ENCODE peak calls at places on chromosomes 3 and 15, in ten cellular contexts. One of them, this sample, is unnamed.

GRCh38 chr3:55267206-55267930 is 219.7 kb downstream of the WNT5A start:
- DNase-seq in endodermal cell: no peak
- DNase-seq in MM.1S: no peak
- DNase-seq in gastrocnemius medialis: no peak
- DNase-seq in fibroblast of lung: peak; percentile 50
- DNase-seq in RWPE1: no peak
- DNase-seq in brain microvascular endothelial cell: no peak
- DNase-seq in left ventricle myocardium inferior: no peak
- DNase-seq in Caco-2: no peak
- DNase-seq in dorsolateral prefrontal cortex: no peak
- DNase-seq in this sample: no peak

GRCh38 chr15:99683000-99683670 is 50.1 kb downstream of the LYSMD4 start:
- DNase-seq in Caco-2: no peak
- DNase-seq in MM.1S: no peak
- DNase-seq in gastrocnemius medialis: no peak
- DNase-seq in RWPE1: no peak
- DNase-seq in fibroblast of lung: peak; percentile 81
- DNase-seq in left ventricle myocardium inferior: no peak
- DNase-seq in brain microvascular endothelial cell: no peak
- DNase-seq in endodermal cell: no peak
- DNase-seq in dorsolateral prefrontal cortex: no peak
- DNase-seq in this sample: no peak

GRCh38 chr15:60464836-60465630 is 13.9 kb downstream of the ICE2 start:
- DNase-seq in brain microvascular endothelial cell: peak; percentile 29
- DNase-seq in fibroblast of lung: peak; percentile 47
- DNase-seq in endodermal cell: peak; percentile 47
- DNase-seq in left ventricle myocardium inferior: no peak
- DNase-seq in gastrocnemius medialis: no peak
- DNase-seq in dorsolateral prefrontal cortex: no peak
- DNase-seq in RWPE1: no peak
- DNase-seq in Caco-2: no peak
- DNase-seq in MM.1S: no peak
- DNase-seq in this sample: no peak

GRCh38 chr3:32815812-32816438 is 1.9 kb upstream of the TRIM71 start:
- DNase-seq in endodermal cell: peak; percentile 80
- DNase-seq in fibroblast of lung: no peak
- DNase-seq in RWPE1: no peak
- DNase-seq in left ventricle myocardium inferior: no peak
- DNase-seq in gastrocnemius medialis: no peak
- DNase-seq in dorsolateral prefrontal cortex: no peak
- DNase-seq in MM.1S: no peak
- DNase-seq in Caco-2: peak; percentile 31
- DNase-seq in brain microvascular endothelial cell: no peak
- DNase-seq in this sample: no peak

GRCh38 chr3:61669676-61670299 is 108.4 kb downstream of the PTPRG start:
- DNase-seq in endodermal cell: no peak
- DNase-seq in left ventricle myocardium inferior: peak; percentile 34
- DNase-seq in fibroblast of lung: peak; percentile 33
- DNase-seq in dorsolateral prefrontal cortex: no peak
- DNase-seq in brain microvascular endothelial cell: no peak
- DNase-seq in gastrocnemius medialis: peak; percentile 57
- DNase-seq in MM.1S: peak; percentile 92
- DNase-seq in RWPE1: no peak
- DNase-seq in Caco-2: no peak
- DNase-seq in this sample: no peak

GRCh38 chr3:39213613-39214012 is 21.2 kb upstream of the XIRP1 start:
- DNase-seq in brain microvascular endothelial cell: no peak
- DNase-seq in dorsolateral prefrontal cortex: no peak
- DNase-seq in MM.1S: no peak
- DNase-seq in fibroblast of lung: no peak
- DNase-seq in endodermal cell: no peak
- DNase-seq in gastrocnemius medialis: no peak
- DNase-seq in left ventricle myocardium inferior: no peak
- DNase-seq in RWPE1: no peak
- DNase-seq in Caco-2: no peak
- DNase-seq in this sample: no peak

GRCh38 chr3:170909129-170909903 is 879 bp upstream of the EIF5A2 start:
- DNase-seq in MM.1S: no peak
- DNase-seq in gastrocnemius medialis: no peak
- DNase-seq in RWPE1: peak; percentile 91
- DNase-seq in fibroblast of lung: peak; percentile 97
- DNase-seq in left ventricle myocardium inferior: no peak
- DNase-seq in dorsolateral prefrontal cortex: no peak
- DNase-seq in endodermal cell: no peak
- DNase-seq in Caco-2: peak; percentile 57
- DNase-seq in brain microvascular endothelial cell: peak; percentile 78
- DNase-seq in this sample: no peak

GRCh38 chr3:137770821-137771399 is 6.8 kb downstream of the SOX14 start:
- DNase-seq in Caco-2: no peak
- DNase-seq in dorsolateral prefrontal cortex: no peak
- DNase-seq in RWPE1: no peak
- DNase-seq in brain microvascular endothelial cell: no peak
- DNase-seq in endodermal cell: peak; percentile 83
- DNase-seq in gastrocnemius medialis: no peak
- DNase-seq in left ventricle myocardium inferior: no peak
- DNase-seq in MM.1S: no peak
- DNase-seq in fibroblast of lung: no peak
- DNase-seq in this sample: no peak

GRCh38 chr15:80970018-80970657 is 19.5 kb downstream of the MESD start:
- DNase-seq in Caco-2: peak; percentile 77
- DNase-seq in RWPE1: peak; percentile 70
- DNase-seq in MM.1S: peak; percentile 54
- DNase-seq in left ventricle myocardium inferior: peak; percentile 42
- DNase-seq in dorsolateral prefrontal cortex: peak; percentile 64
- DNase-seq in endodermal cell: peak; percentile 85
- DNase-seq in brain microvascular endothelial cell: peak; percentile 55
- DNase-seq in fibroblast of lung: no peak
- DNase-seq in gastrocnemius medialis: no peak
- DNase-seq in this sample: peak; percentile 46

GRCh38 chr15:93152264-93152884 is 63.4 kb upstream of the RGMA start:
- DNase-seq in brain microvascular endothelial cell: no peak
- DNase-seq in gastrocnemius medialis: no peak
- DNase-seq in endodermal cell: no peak
- DNase-seq in RWPE1: no peak
- DNase-seq in dorsolateral prefrontal cortex: no peak
- DNase-seq in left ventricle myocardium inferior: no peak
- DNase-seq in MM.1S: no peak
- DNase-seq in Caco-2: no peak
- DNase-seq in fibroblast of lung: no peak
- DNase-seq in this sample: peak; percentile 32

GRCh38 chr3:133119146-133119545 is 81.0 kb downstream of the TMEM108 start:
- DNase-seq in MM.1S: no peak
- DNase-seq in dorsolateral prefrontal cortex: no peak
- DNase-seq in fibroblast of lung: no peak
- DNase-seq in RWPE1: no peak
- DNase-seq in Caco-2: no peak
- DNase-seq in endodermal cell: no peak
- DNase-seq in brain microvascular endothelial cell: no peak
- DNase-seq in left ventricle myocardium inferior: no peak
- DNase-seq in gastrocnemius medialis: no peak
- DNase-seq in this sample: no peak

GRCh38 chr15:29750754-29751153 is 71.5 kb downstream of the TJP1 start:
- DNase-seq in RWPE1: no peak
- DNase-seq in brain microvascular endothelial cell: no peak
- DNase-seq in gastrocnemius medialis: no peak
- DNase-seq in fibroblast of lung: peak; percentile 28
- DNase-seq in dorsolateral prefrontal cortex: no peak
- DNase-seq in endodermal cell: no peak
- DNase-seq in Caco-2: no peak
- DNase-seq in left ventricle myocardium inferior: no peak
- DNase-seq in MM.1S: no peak
- DNase-seq in this sample: no peak

GRCh38 chr15:29749365-29750086 is 72.7 kb downstream of the TJP1 start:
- DNase-seq in left ventricle myocardium inferior: no peak
- DNase-seq in fibroblast of lung: no peak
- DNase-seq in MM.1S: no peak
- DNase-seq in Caco-2: peak; percentile 13
- DNase-seq in RWPE1: no peak
- DNase-seq in brain microvascular endothelial cell: no peak
- DNase-seq in dorsolateral prefrontal cortex: peak; percentile 47
- DNase-seq in gastrocnemius medialis: no peak
- DNase-seq in endodermal cell: peak; percentile 54
- DNase-seq in this sample: no peak

GRCh38 chr15:29747837-29748417 is 74.3 kb downstream of the TJP1 start:
- DNase-seq in brain microvascular endothelial cell: no peak
- DNase-seq in Caco-2: no peak
- DNase-seq in RWPE1: peak; percentile 20
- DNase-seq in left ventricle myocardium inferior: no peak
- DNase-seq in dorsolateral prefrontal cortex: no peak
- DNase-seq in endodermal cell: no peak
- DNase-seq in gastrocnemius medialis: no peak
- DNase-seq in MM.1S: peak; percentile 41
- DNase-seq in fibroblast of lung: no peak
- DNase-seq in this sample: no peak
- TF ChIP-seq CTCF in brain microvascular endothelial cell: peak; percentile 31
- TF ChIP-seq CTCF in Caco-2: peak; percentile 17
- TF ChIP-seq CTCF in RWPE1: peak; percentile 71
- TF ChIP-seq CTCF in left ventricle myocardium inferior: peak; percentile 61
- TF ChIP-seq CTCF in dorsolateral prefrontal cortex: peak; percentile 49
- TF ChIP-seq CTCF in endodermal cell: no peak
- TF ChIP-seq CTCF in gastrocnemius medialis: no peak
- TF ChIP-seq CTCF in MM.1S: peak; percentile 52
- TF ChIP-seq CTCF in fibroblast of lung: no peak
- TF ChIP-seq CTCF in this sample: no peak

GRCh38 chr15:75695206-75695605 is 17.4 kb downstream of the CSPG4 start:
- DNase-seq in MM.1S: no peak
- DNase-seq in endodermal cell: no peak
- DNase-seq in fibroblast of lung: no peak
- DNase-seq in dorsolateral prefrontal cortex: no peak
- DNase-seq in Caco-2: no peak
- DNase-seq in gastrocnemius medialis: no peak
- DNase-seq in RWPE1: no peak
- DNase-seq in brain microvascular endothelial cell: no peak
- DNase-seq in left ventricle myocardium inferior: no peak
- DNase-seq in this sample: no peak

GRCh38 chr15:75695634-75696302 is 16.9 kb downstream of the CSPG4 start:
- DNase-seq in gastrocnemius medialis: no peak
- DNase-seq in brain microvascular endothelial cell: no peak
- DNase-seq in fibroblast of lung: no peak
- DNase-seq in endodermal cell: no peak
- DNase-seq in RWPE1: no peak
- DNase-seq in MM.1S: no peak
- DNase-seq in dorsolateral prefrontal cortex: no peak
- DNase-seq in left ventricle myocardium inferior: no peak
- DNase-seq in Caco-2: no peak
- DNase-seq in this sample: no peak

GRCh38 chr15:75693501-75694240 is 19.0 kb downstream of the CSPG4 start:
- DNase-seq in MM.1S: no peak
- DNase-seq in RWPE1: no peak
- DNase-seq in fibroblast of lung: peak; percentile 84
- DNase-seq in gastrocnemius medialis: no peak
- DNase-seq in Caco-2: no peak
- DNase-seq in endodermal cell: no peak
- DNase-seq in brain microvascular endothelial cell: no peak
- DNase-seq in dorsolateral prefrontal cortex: no peak
- DNase-seq in left ventricle myocardium inferior: no peak
- DNase-seq in this sample: no peak

GRCh38 chr15:75696303-75696657 is 16.4 kb downstream of the CSPG4 start:
- DNase-seq in RWPE1: no peak
- DNase-seq in MM.1S: no peak
- DNase-seq in fibroblast of lung: no peak
- DNase-seq in dorsolateral prefrontal cortex: no peak
- DNase-seq in brain microvascular endothelial cell: no peak
- DNase-seq in Caco-2: no peak
- DNase-seq in left ventricle myocardium inferior: no peak
- DNase-seq in endodermal cell: no peak
- DNase-seq in gastrocnemius medialis: no peak
- DNase-seq in this sample: no peak

GRCh38 chr15:75694241-75695182 is 18.1 kb downstream of the CSPG4 start:
- DNase-seq in RWPE1: peak; percentile 93
- DNase-seq in gastrocnemius medialis: peak; percentile 56
- DNase-seq in fibroblast of lung: peak; percentile 99
- DNase-seq in left ventricle myocardium inferior: peak; percentile 76
- DNase-seq in Caco-2: peak; percentile 43
- DNase-seq in endodermal cell: peak; percentile 90
- DNase-seq in MM.1S: no peak
- DNase-seq in dorsolateral prefrontal cortex: peak; percentile 77
- DNase-seq in brain microvascular endothelial cell: peak; percentile 89
- DNase-seq in this sample: no peak
- TF ChIP-seq CTCF in RWPE1: peak; percentile 78
- TF ChIP-seq CTCF in gastrocnemius medialis: peak; percentile 15
- TF ChIP-seq CTCF in fibroblast of lung: peak; percentile 35
- TF ChIP-seq CTCF in left ventricle myocardium inferior: peak; percentile 42
- TF ChIP-seq CTCF in Caco-2: no peak
- TF ChIP-seq CTCF in endodermal cell: peak; percentile 68
- TF ChIP-seq CTCF in MM.1S: peak; percentile 9
- TF ChIP-seq CTCF in dorsolateral prefrontal cortex: peak; percentile 34
- TF ChIP-seq CTCF in brain microvascular endothelial cell: peak; percentile 65
- TF ChIP-seq CTCF in this sample: no peak

GRCh38 chr3:153906366-153906765 is 214.8 kb upstream of the ARHGEF26 start:
- DNase-seq in left ventricle myocardium inferior: no peak
- DNase-seq in MM.1S: no peak
- DNase-seq in RWPE1: no peak
- DNase-seq in endodermal cell: no peak
- DNase-seq in brain microvascular endothelial cell: no peak
- DNase-seq in fibroblast of lung: no peak
- DNase-seq in gastrocnemius medialis: no peak
- DNase-seq in Caco-2: no peak
- DNase-seq in dorsolateral prefrontal cortex: no peak
- DNase-seq in this sample: no peak
- TF ChIP-seq CTCF in left ventricle myocardium inferior: no peak
- TF ChIP-seq CTCF in MM.1S: no peak
- TF ChIP-seq CTCF in RWPE1: no peak
- TF ChIP-seq CTCF in endodermal cell: no peak
- TF ChIP-seq CTCF in brain microvascular endothelial cell: no peak
- TF ChIP-seq CTCF in fibroblast of lung: no peak
- TF ChIP-seq CTCF in gastrocnemius medialis: no peak
- TF ChIP-seq CTCF in Caco-2: no peak
- TF ChIP-seq CTCF in dorsolateral prefrontal cortex: no peak
- TF ChIP-seq CTCF in this sample: no peak

GRCh38 chr3:100740207-100740606 is 30.9 kb downstream of the TFG start:
- DNase-seq in brain microvascular endothelial cell: peak; percentile 7
- DNase-seq in endodermal cell: no peak
- DNase-seq in dorsolateral prefrontal cortex: no peak
- DNase-seq in RWPE1: no peak
- DNase-seq in gastrocnemius medialis: no peak
- DNase-seq in Caco-2: no peak
- DNase-seq in fibroblast of lung: no peak
- DNase-seq in left ventricle myocardium inferior: no peak
- DNase-seq in MM.1S: no peak
- DNase-seq in this sample: no peak

GRCh38 chr3:100732435-100732834 is 23.1 kb downstream of the TFG start:
- DNase-seq in MM.1S: no peak
- DNase-seq in Caco-2: no peak
- DNase-seq in left ventricle myocardium inferior: no peak
- DNase-seq in brain microvascular endothelial cell: no peak
- DNase-seq in RWPE1: no peak
- DNase-seq in fibroblast of lung: no peak
- DNase-seq in dorsolateral prefrontal cortex: no peak
- DNase-seq in gastrocnemius medialis: no peak
- DNase-seq in endodermal cell: no peak
- DNase-seq in this sample: no peak

DNA sequence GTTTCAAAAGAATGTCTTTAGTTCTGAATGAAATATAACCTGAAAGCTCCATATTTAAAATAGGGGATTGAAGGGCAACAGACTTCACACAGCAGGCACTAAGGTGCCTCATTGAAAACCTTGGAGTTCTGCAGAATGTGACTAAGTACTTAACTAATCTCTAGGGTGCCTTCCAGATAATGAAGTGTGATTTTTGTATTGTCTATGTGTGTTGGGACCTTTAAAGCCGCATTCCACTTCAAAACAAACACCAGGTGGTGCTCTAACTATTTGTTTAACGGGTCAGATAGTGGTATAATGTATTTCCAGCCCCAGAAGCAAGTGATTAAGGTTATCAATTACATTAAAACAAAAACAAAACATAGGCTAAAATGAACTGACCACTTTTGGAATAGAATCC is 28.0 kb downstream of the TFG start:
- DNase-seq in endodermal cell: peak; percentile 64
- DNase-seq in dorsolateral prefrontal cortex: no peak
- DNase-seq in brain microvascular endothelial cell: peak; percentile 6
- DNase-seq in gastrocnemius medialis: no peak
- DNase-seq in left ventricle myocardium inferior: no peak
- DNase-seq in Caco-2: peak; percentile 12
- DNase-seq in fibroblast of lung: peak; percentile 22
- DNase-seq in RWPE1: peak; percentile 12
- DNase-seq in MM.1S: peak; percentile 38
- DNase-seq in this sample: no peak
- TF ChIP-seq CTCF in endodermal cell: peak; percentile 62
- TF ChIP-seq CTCF in dorsolateral prefrontal cortex: peak; percentile 35
- TF ChIP-seq CTCF in brain microvascular endothelial cell: peak; percentile 43
- TF ChIP-seq CTCF in gastrocnemius medialis: no peak
- TF ChIP-seq CTCF in left ventricle myocardium inferior: peak; percentile 48
- TF ChIP-seq CTCF in Caco-2: peak; percentile 12
- TF ChIP-seq CTCF in fibroblast of lung: peak; percentile 34
- TF ChIP-seq CTCF in RWPE1: peak; percentile 35
- TF ChIP-seq CTCF in MM.1S: peak; percentile 47
- TF ChIP-seq CTCF in this sample: no peak